ENCODE peak calls at places on chromosome 17, in five cellular contexts. F is HFF-Myc, J is fibroblast of villous mesenchyme, A is fibroblast of lung, R is foreskin fibroblast. Y is an unnamed sample.

GRCh38 chr17:41455236-41455635 is 11.9 kb downstream of the KRT32 start:
- DNase-seq in A (peak), J (no peak), R (peak), F (no peak), Y (no peak)

GRCh38 chr17:4796550-4796915 is 569 bp downstream of the PSMB6 start:
- DNase-seq in F (no peak), R (peak), A (peak), J (peak), Y (peak)

GRCh38 chr17:66142428-66142827 is 49.5 kb downstream of the CEP112 start:
- DNase-seq in A (no peak), J (no peak), R (no peak), F (no peak), Y (no peak)

GRCh38 chr17:45708707-45709290 is 75.3 kb upstream of the CRHR1 start:
- DNase-seq in R (no peak), A (no peak), F (no peak), J (no peak), Y (no peak)

GRCh38 chr17:2120550-2121335 is 65.8 kb downstream of the HIC1 start:
- DNase-seq in F (peak), R (peak), J (peak), A (peak), Y (no peak)

GRCh38 chr17:42337442-42337841 is 49.1 kb downstream of the STAT5A start:
- DNase-seq in J (peak), R (peak), A (peak), F (no peak), Y (no peak)

GRCh38 chr17:67246648-67247415 is 1.8 kb upstream of the HELZ start:
- DNase-seq in F (no peak), J (peak), R (peak), A (peak), Y (peak)

GRCh38 chr17:2393184-2393953 is 7.5 kb downstream of the MNT start:
- DNase-seq in J (peak), F (no peak), A (peak), R (peak), Y (peak)

GRCh38 chr17:67285360-67285759 is 40.4 kb upstream of the HELZ start:
- DNase-seq in R (no peak), J (no peak), A (peak), F (no peak), Y (no peak)

GRCh38 chr17:80251966-80252365 is 8.7 kb upstream of the RNF213 start:
- DNase-seq in R (no peak), A (no peak), J (no peak), F (no peak), Y (no peak)

GRCh38 chr17:21279198-21279535 is 5.3 kb upstream of the MAP2K3 start:
- DNase-seq in R (no peak), J (no peak), F (no peak), A (no peak), Y (no peak)

GRCh38 chr17:76262732-76263344 is 2.3 kb upstream of the UBALD2 start:
- DNase-seq in A (peak), R (no peak), F (no peak), J (no peak), Y (no peak)

GRCh38 chr17:74117999-74118421 is 85.5 kb upstream of the RPL38 start:
- DNase-seq in A (no peak), R (no peak), J (no peak), F (no peak), Y (no peak)

GRCh38 chr17:81313776-81314409 is 18.8 kb upstream of the SLC38A10 start:
- DNase-seq in F (no peak), A (no peak), R (no peak), J (no peak), Y (no peak)

GRCh38 chr17:80667462-80668277 is 123.0 kb downstream of the RPTOR start:
- DNase-seq in F (no peak), A (no peak), J (no peak), R (no peak), Y (no peak)

GRCh38 chr17:71118039-71118438 is 948.7 kb downstream of the KCNJ2 start:
- DNase-seq in F (no peak), J (peak), A (peak), R (peak), Y (no peak)

GRCh38 chr17:72850410-72850809 is 242.1 kb downstream of the SLC39A11 start:
- DNase-seq in F (no peak), R (peak), J (peak), A (peak), Y (no peak)

GRCh38 chr17:72296456-72296855 is 175.6 kb downstream of the SOX9 start:
- DNase-seq in J (no peak), F (no peak), A (no peak), R (peak), Y (no peak)

GRCh38 chr17:59093702-59094231 is 12.9 kb downstream of the TRIM37 start:
- DNase-seq in A (peak), R (peak), F (peak), J (peak), Y (no peak)

GRCh38 chr17:10683853-10684252 is 13.5 kb downstream of the SCO1 start:
- DNase-seq in J (peak), A (peak), F (no peak), R (peak), Y (no peak)

GRCh38 chr17:20091161-20092029 is 82.2 kb downstream of the SPECC1 start:
- DNase-seq in J (peak), R (peak), A (peak), F (no peak), Y (no peak)

GRCh38 chr17:11418367-11418766 is 177.4 kb downstream of the SHISA6 start:
- DNase-seq in F (no peak), R (no peak), A (no peak), J (no peak), Y (no peak)

GRCh38 chr17:64786337-64786736 is 124.2 kb upstream of the SMURF2 start:
- DNase-seq in A (no peak), J (no peak), R (no peak), F (no peak), Y (no peak)

GRCh38 chr17:49076575-49077384 is 55.8 kb upstream of the B4GALNT2 start:
- DNase-seq in J (peak), F (no peak), A (peak), R (peak), Y (no peak)

GRCh38 chr17:65627108-65627507 is 65.7 kb upstream of the AXIN2 start:
- DNase-seq in F (no peak), R (no peak), J (no peak), A (no peak), Y (no peak)

GRCh38 chr17:80385046-80385445 is 29.9 kb upstream of the ENDOV start:
- DNase-seq in F (no peak), A (no peak), J (no peak), R (no peak), Y (no peak)

GRCh38 chr17:80754846-80755245 is 210.2 kb downstream of the RPTOR start:
- DNase-seq in F (no peak), J (no peak), R (no peak), A (no peak), Y (no peak)

GRCh38 chr17:41528959-41529353 is 848 bp upstream of the KRT19 start:
- DNase-seq in R (no peak), A (no peak), J (no peak), F (no peak), Y (no peak)

GRCh38 chr17:40932608-40933007 is 4.8 kb downstream of the KRT23 start:
- DNase-seq in R (no peak), F (no peak), A (peak), J (no peak), Y (no peak)

GRCh38 chr17:47927821-47928400 is 13.5 kb upstream of the PNPO start:
- DNase-seq in R (no peak), A (no peak), J (no peak), F (no peak), Y (no peak)

GRCh38 chr17:17147821-17148220 is 58.3 kb downstream of the PLD6 start:
- DNase-seq in J (peak), R (peak), F (peak), A (peak), Y (no peak)

GRCh38 chr17:17144916-17145665 is 61.0 kb downstream of the PLD6 start:
- DNase-seq in J (no peak), A (no peak), F (no peak), R (no peak), Y (no peak)

GRCh38 chr17:17144061-17144460 is 62.1 kb downstream of the PLD6 start:
- DNase-seq in F (no peak), R (no peak), A (no peak), J (no peak), Y (no peak)

GRCh38 chr17:17149520-17150449 is 56.3 kb downstream of the PLD6 start:
- DNase-seq in J (no peak), A (no peak), F (no peak), R (no peak), Y (no peak)

GRCh38 chr17:17146791-17147406 is 59.2 kb downstream of the PLD6 start:
- DNase-seq in F (no peak), R (no peak), J (no peak), A (peak), Y (no peak)
- TF ChIP-seq CTCF in F (peak), R (no peak), J (peak), A (peak), Y (no peak)

GRCh38 chr17:58082870-58083490 is at the start of gene DYNLL2:
- DNase-seq in A (peak), R (peak), F (peak), J (peak), Y (peak)

GRCh38 chr17:58085039-58085715 is 2.0 kb downstream of the DYNLL2 start:
- DNase-seq in F (no peak), J (no peak), A (no peak), R (peak), Y (no peak)

GRCh38 chr17:58084317-58084981 is 1.2 kb downstream of the DYNLL2 start:
- DNase-seq in F (no peak), J (peak), R (peak), A (peak), Y (no peak)

GRCh38 chr17:58082341-58082869 is 814 bp upstream of the DYNLL2 start:
- DNase-seq in F (no peak), R (no peak), J (no peak), A (no peak), Y (peak)

DNA sequence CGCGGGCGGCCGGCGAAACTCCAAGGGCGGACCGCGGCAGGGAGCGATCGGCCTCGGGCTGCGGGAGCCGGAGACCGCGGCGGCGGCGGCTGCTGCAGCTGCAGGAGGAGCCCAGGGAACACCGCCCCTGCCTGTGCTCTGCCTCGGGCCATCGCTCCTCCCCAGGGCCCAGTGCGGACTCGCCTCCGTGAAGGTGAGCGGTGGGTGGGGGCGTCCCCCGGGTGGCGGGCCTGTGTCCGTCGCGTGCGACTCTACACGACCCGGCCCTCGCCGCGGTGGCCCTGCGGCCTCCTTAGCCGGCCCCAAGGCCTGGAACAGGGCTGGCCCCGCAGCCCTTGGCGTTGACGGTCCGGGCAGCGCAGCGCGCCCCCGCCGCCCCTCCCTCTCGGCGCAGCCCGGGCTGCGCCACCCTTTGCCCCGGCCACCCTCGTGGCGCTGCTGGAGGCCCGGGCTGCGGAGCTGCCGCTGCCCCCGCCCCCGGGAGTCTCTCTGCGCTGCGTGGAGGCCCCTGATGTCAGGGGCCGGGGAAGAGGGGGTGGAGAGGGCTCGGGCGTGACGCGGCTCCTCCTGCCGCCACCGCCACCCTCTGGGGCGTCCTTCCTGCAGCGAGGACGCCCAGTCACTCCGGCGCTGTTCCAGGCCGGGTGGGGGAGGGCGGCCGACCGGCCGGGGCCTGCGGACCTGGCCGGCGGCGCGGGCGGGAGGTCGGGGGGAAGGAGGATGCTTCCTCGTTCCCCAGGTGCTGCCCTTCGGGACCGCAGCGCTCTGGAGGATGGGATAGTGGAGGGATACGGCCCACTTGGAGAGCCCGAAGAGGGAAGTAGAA is 485 bp downstream of the DYNLL2 start:
- DNase-seq in F (no peak), A (peak), R (peak), J (peak), Y (peak)
- TF ChIP-seq CTCF in F (no peak), A (no peak), R (no peak), J (no peak), Y (no peak)

GRCh38 chr17:33464669-33465275 is 171.7 kb upstream of the ASIC2 start:
- DNase-seq in J (peak), R (no peak), A (no peak), F (no peak), Y (no peak)
- TF ChIP-seq CTCF in J (no peak), R (no peak), A (no peak), F (no peak), Y (no peak)

GRCh38 chr17:50184057-50184456 is 17.4 kb downstream of the COL1A1 start:
- DNase-seq in J (peak), F (no peak), A (peak), R (peak), Y (peak)
- TF ChIP-seq CTCF in J (peak), F (peak), A (peak), R (peak), Y (no peak)

GRCh38 chr17:78986048-78986648 is 6.4 kb upstream of the LGALS3BP start:
- DNase-seq in J (peak), R (peak), F (no peak), A (peak), Y (no peak)

GRCh38 chr17:78991017-78991783 is 11.5 kb upstream of the LGALS3BP start:
- DNase-seq in R (no peak), A (no peak), J (no peak), F (no peak), Y (no peak)

GRCh38 chr17:78990349-78991016 is 10.8 kb upstream of the LGALS3BP start:
- DNase-seq in F (no peak), R (no peak), A (no peak), J (no peak), Y (no peak)

GRCh38 chr17:78985395-78985794 is 5.7 kb upstream of the LGALS3BP start:
- DNase-seq in J (no peak), R (no peak), F (no peak), A (no peak), Y (no peak)

GRCh38 chr17:78988152-78988551 is 8.4 kb upstream of the LGALS3BP start:
- DNase-seq in R (no peak), F (no peak), A (no peak), J (no peak), Y (no peak)
- TF ChIP-seq CTCF in R (no peak), F (no peak), A (no peak), J (no peak), Y (no peak)

DNA sequence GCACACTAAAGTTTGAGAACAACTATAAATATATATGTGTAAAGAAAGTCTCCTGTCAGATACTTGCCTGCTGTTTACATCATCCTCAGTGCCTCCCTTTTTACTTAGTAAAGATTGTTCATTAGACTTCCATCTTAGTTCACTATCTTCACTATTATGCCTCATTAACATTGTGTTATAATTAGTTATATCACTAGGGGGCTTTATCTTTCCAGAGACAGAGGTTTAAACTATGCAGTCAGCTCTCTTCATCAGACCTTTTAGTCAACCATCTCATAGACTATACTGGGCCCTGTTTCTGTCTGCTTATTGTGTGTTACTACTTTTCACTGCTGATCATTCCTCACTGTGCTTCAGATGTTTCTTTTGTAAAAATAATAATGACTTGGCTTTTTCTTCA is 630.8 kb upstream of the KIF2B start:
- DNase-seq in R (no peak), J (no peak), A (no peak), F (no peak), Y (no peak)
- TF ChIP-seq CTCF in R (no peak), J (no peak), A (no peak), F (no peak), Y (no peak)

GRCh38 chr17:34397265-34397664 is 34.2 kb upstream of the CCL1 start:
- DNase-seq in R (no peak), J (no peak), F (no peak), A (no peak), Y (no peak)
- TF ChIP-seq CTCF in R (no peak), J (no peak), F (no peak), A (no peak), Y (no peak)

DNA sequence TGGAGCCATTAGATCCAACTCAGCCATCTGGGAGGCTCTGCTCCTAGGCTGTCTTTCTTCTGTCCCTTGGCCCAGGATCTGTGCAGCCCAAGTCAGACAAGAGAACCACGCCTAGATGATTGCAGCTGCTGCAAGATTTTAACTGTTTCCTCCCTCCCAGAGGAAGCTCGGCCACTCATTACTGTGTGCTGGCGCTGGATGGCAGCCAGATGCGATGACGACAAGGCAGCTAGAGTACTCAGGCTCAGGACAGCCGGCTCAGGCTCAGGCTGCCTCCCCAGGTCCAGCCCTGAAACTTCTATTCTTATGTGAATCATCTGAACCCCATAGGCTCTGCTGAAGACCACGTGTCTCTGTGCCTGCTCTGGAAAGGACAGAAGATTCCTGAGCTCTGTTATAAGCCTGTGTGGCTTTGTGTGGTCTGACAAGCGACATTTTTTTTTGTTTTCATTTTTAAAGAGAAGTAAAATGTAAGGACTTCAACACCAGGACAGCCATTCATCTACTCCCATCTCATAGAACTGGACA is 32.1 kb upstream of the FBXW10B start:
- DNase-seq in J (peak), A (peak), F (peak), R (peak), Y (peak)
- TF ChIP-seq CTCF in J (no peak), A (no peak), F (no peak), R (no peak), Y (no peak)

GRCh38 chr17:29592850-29593545 is at the start of gene ANKRD13B:
- DNase-seq in R (peak), A (no peak), J (no peak), F (no peak), Y (peak)

GRCh38 chr17:29591737-29592624 is 951 bp upstream of the ANKRD13B start:
- DNase-seq in F (peak), A (peak), R (peak), J (peak), Y (peak)

GRCh38 chr17:29595107-29595942 is 2.4 kb downstream of the ANKRD13B start:
- DNase-seq in R (peak), J (no peak), F (no peak), A (no peak), Y (peak)

GRCh38 chr17:29594441-29595090 is 1.6 kb downstream of the ANKRD13B start:
- DNase-seq in A (no peak), F (no peak), R (no peak), J (no peak), Y (peak)

DNA sequence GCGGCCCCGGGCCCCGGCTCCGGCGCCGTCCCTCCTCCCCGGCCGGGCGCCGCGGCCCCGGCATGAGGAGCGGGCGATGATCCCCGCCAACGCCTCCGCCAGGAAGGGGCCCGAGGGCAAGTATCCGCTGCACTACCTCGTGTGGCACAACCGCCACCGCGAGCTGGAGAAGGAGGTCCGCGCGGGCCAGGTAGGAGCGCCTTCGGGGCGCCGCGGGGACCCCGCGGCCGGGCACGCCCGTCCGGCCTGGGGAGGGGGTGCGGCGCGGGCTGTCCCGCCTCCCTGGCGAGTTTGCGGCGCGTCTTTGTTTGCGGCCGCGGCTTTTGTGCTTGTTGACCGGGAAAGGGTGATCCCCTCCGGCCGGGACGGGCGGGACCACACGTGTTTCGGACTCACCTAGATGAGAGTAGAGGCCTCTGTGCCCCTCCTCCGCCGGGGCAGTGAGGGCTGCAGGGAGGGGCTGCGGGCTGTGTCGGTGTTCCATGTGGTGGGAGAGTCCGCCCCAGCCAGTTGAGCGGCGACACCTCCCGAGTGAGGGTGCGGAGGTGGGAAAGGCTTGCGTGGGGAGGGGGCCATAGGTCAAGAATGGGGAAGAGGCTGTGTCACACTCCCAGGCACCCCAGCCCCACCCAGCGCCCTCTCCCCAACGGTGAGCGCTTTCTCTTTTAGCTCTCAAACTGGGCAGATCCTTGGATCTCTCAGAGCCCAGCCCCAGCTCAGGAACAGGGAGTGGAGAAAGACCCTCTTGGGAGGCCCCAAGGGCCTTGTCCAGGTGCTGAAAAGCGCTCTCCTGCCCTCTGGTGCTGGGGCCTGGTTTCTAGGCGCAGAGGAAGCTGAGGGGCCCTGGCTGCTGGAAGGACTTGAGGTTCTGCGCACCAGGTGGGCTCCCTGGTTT is 861 bp downstream of the ANKRD13B start:
- DNase-seq in J (no peak), A (no peak), F (no peak), R (peak), Y (peak)
- TF ChIP-seq CTCF in J (peak), A (peak), F (peak), R (peak), Y (no peak)

Y was measured in nephron progenitor cell.